ENCODE peak calls at places on chromosome 16, in four cellular contexts. W is GM12878, U is K562, M is H1. P is an unnamed sample.

GRCh38 chr16:59410451-59410850 is 676.3 kb upstream of the GOT2 start:
- DNase-seq in W (no peak), U (no peak), M (no peak), P (no peak)

GRCh38 chr16:80656731-80657150 is 115.9 kb downstream of the DYNLRB2 start:
- DNase-seq in W (peak), U (no peak), M (no peak), P (no peak)

GRCh38 chr16:4879049-4879448 is 31.8 kb downstream of the UBN1 start:
- DNase-seq in W (no peak), U (no peak), M (no peak), P (no peak)

GRCh38 chr16:49021136-49021535 is 260.5 kb downstream of the CBLN1 start:
- DNase-seq in W (no peak), U (no peak), M (no peak), P (no peak)

GRCh38 chr16:54284931-54285413 is 1.6 kb downstream of the IRX3 start:
- DNase-seq in W (no peak), U (no peak), M (no peak), P (no peak)

GRCh38 chr16:83059237-83059636 is 432.5 kb downstream of the CDH13 start:
- DNase-seq in W (no peak), U (no peak), M (no peak), P (no peak)

GRCh38 chr16:87138868-87139267 is 178.3 kb downstream of the C16orf95 start:
- DNase-seq in W (no peak), U (no peak), M (no peak), P (no peak)

GRCh38 chr16:81696136-81696958 is 82.7 kb upstream of the PLCG2 start:
- DNase-seq in W (no peak), U (no peak), M (no peak), P (no peak)

GRCh38 chr16:69131167-69131748 is 1.1 kb downstream of the CHTF8 start:
- DNase-seq in W (no peak), U (peak), M (no peak), P (no peak)

GRCh38 chr16:30567160-30567990 is 4.1 kb downstream of the ZNF688 start:
- DNase-seq in W (no peak), U (no peak), M (no peak), P (no peak)

GRCh38 chr16:75317101-75317522 is 65.7 kb upstream of the BCAR1 start:
- DNase-seq in W (no peak), U (no peak), M (no peak), P (no peak)

GRCh38 chr16:60929-61878 is 7.6 kb downstream of the SNRNP25 start:
- DNase-seq in W (no peak), U (no peak), M (no peak), P (no peak)

GRCh38 chr16:57759541-57760356 is 24.2 kb downstream of the KATNB1 start:
- DNase-seq in W (no peak), U (no peak), M (no peak), P (no peak)

GRCh38 chr16:54174201-54174600 is 112.4 kb downstream of the IRX3 start:
- DNase-seq in W (no peak), U (no peak), M (no peak), P (no peak)

GRCh38 chr16:19680972-19681371 is 37.1 kb downstream of the KNOP1 start:
- DNase-seq in W (no peak), U (no peak), M (no peak), P (no peak)

GRCh38 chr16:9801651-9802050 is 380.6 kb downstream of the GRIN2A start:
- DNase-seq in W (no peak), U (no peak), M (no peak), P (no peak)

GRCh38 chr16:21950782-21951521 is 2.2 kb upstream of the UQCRC2 start:
- DNase-seq in W (no peak), U (peak), M (no peak), P (peak)

GRCh38 chr16:53678155-53678554 is 25.5 kb downstream of the RPGRIP1L start:
- DNase-seq in W (no peak), U (no peak), M (no peak), P (no peak)

GRCh38 chr16:55047331-55047730 is 116.7 kb downstream of the IRX5 start:
- DNase-seq in W (no peak), U (no peak), M (no peak), P (no peak)

GRCh38 chr16:57585051-57585687 is 42.7 kb downstream of the ADGRG5 start:
- DNase-seq in W (no peak), U (no peak), M (no peak), P (no peak)

GRCh38 chr16:9447699-9448098 is 356.3 kb downstream of the HAPSTR1 start:
- DNase-seq in W (no peak), U (no peak), M (no peak), P (no peak)

GRCh38 chr16:67923414-67924127 is 8.1 kb downstream of the CTRL start:
- DNase-seq in W (no peak), U (no peak), M (no peak), P (no peak)

GRCh38 chr16:86934581-86935322 is 356.4 kb downstream of the FOXL1 start:
- DNase-seq in W (no peak), U (no peak), M (no peak), P (no peak)

GRCh38 chr16:26981266-26981938 is 85.3 kb upstream of the C16orf82 start:
- DNase-seq in W (no peak), U (no peak), M (no peak), P (no peak)

GRCh38 chr16:70396209-70396904 is 42.5 kb downstream of the ST3GAL2 start:
- DNase-seq in W (no peak), U (peak), M (no peak), P (no peak)

GRCh38 chr16:17327671-17328335 is 143.0 kb downstream of the XYLT1 start:
- DNase-seq in W (no peak), U (no peak), M (no peak), P (no peak)

GRCh38 chr16:13014516-13014915 is 113.1 kb downstream of the SHISA9 start:
- DNase-seq in W (no peak), U (no peak), M (peak), P (no peak)

DNA sequence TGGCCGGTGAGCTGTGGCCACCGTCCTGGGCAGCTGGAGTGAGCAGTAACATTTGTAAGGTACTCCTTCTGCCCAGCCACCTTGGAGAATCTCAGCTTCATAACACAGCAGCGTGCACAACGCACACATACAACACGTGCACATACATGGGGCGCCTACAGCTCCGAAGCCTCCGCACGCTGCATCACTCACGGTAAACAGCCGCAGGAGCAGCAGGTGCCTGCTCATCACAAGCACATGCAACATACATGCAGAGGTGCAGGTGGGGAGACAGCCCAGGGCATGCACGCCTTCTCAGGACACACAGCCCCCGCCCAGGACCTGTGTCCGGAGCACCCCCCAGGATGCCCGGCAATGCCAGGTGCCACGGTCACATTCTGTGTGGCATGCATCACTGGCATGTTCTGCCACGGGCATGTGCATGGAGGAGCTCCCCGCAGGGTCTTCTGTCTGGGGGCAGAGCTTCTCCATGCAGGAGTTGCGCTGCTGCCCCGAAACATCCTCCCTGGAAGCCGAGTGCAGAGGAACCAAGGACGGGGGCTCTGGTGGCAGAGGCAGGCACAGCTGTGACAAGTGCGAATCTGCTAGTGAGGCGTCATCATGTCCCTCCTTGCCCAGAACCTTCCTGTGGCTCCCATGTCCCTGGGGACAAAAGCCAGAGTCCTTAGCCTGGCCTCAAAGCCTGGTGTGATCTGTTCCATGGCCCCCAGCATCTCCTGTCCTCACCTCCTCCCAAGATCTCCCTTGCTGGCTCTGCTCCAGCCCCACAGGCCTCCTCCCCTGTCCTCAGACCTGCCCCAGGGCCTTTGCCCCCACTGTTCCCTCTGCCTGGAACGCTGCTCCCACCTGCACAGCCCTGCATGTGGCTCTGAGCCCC is 184.0 kb upstream of the GSE1 start:
- DNase-seq in W (no peak), U (no peak), M (no peak), P (no peak)
- TF ChIP-seq EGR1 in W (no peak), U (no peak), M (no peak), P (no peak)

DNA sequence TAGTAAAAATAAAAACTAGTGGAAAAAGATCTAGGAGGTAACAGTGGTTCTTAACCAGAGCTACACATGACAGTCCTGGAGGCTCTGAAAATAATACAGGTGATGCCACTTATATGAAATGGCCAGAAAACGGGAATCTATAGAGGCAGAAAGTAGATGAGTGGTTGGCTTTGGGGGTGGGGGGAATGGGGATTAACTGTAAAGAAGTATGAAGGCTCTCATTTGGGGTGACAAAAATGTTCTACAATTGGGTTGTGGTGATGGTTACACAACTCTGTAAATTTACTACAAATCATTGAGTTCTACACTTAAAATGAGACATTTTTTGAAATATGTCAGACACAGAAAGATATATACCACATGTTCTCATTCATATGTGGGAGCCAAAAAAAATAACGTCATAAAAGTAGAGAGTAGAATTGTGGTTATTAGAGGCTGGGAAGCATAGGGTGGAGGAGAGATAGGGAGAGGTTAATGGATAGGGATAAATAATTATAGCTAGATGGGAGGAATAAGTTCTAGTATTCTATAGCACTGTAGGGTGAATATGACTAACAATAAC is 25.7 kb downstream of the ARHGAP17 start:
- DNase-seq in W (no peak), U (no peak), M (no peak), P (no peak)
- H3K9ac ChIP-seq in W (no peak), U (no peak), M (no peak), P (no peak)

DNA sequence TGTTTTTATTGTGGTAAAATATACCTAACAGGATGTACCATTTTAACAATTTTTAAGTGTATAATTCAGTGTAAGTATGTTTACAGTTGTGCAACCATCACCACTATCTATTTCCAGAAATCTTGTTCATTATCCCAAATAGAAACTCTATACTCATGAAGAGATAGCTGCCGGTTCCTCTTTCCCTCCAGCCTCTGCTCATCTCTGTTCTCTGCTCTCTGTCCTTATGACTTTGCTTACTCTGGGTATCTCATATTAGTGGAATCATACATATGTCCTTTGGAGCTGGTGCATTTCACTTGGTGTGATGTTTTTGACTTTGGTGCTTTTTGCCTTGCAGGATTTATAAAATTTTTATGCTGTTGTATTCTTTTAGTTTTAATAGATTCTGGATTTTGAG is 19.4 kb downstream of the CYLD start:
- DNase-seq in W (no peak), U (no peak), M (no peak), P (no peak)
- H3K4me2 ChIP-seq in W (no peak), U (no peak), M (no peak), P (no peak)

DNA sequence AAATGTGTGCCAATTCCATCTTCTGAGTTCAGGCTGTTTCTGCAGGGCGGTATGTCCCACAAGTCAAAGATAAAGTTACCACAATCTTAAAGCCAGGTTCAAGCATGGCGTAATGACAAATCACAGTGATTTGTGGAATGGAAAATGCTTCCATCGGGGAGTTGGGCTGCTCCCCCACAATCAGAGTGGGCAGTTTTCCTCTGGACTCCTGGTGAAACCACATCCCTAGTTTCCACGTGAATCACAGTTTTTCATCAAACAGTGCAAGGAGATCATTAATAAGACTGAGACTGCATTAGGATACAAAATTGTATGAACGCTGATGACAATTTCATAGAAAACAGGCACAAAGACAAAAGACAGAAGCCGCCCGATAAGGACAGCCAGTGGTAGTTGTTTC is 3.5 kb downstream of the LITAF start:
- DNase-seq in W (no peak), U (no peak), M (no peak), P (no peak)
- TF ChIP-seq EGR1 in W (no peak), U (no peak), M (no peak), P (no peak)

GRCh38 chr16:1958715-1959268 is 546 bp upstream of the NDUFB10 start:
- DNase-seq in W (no peak), U (no peak), M (no peak), P (no peak)
- H3K9ac ChIP-seq in W (peak), U (peak), M (no peak), P (peak)

DNA sequence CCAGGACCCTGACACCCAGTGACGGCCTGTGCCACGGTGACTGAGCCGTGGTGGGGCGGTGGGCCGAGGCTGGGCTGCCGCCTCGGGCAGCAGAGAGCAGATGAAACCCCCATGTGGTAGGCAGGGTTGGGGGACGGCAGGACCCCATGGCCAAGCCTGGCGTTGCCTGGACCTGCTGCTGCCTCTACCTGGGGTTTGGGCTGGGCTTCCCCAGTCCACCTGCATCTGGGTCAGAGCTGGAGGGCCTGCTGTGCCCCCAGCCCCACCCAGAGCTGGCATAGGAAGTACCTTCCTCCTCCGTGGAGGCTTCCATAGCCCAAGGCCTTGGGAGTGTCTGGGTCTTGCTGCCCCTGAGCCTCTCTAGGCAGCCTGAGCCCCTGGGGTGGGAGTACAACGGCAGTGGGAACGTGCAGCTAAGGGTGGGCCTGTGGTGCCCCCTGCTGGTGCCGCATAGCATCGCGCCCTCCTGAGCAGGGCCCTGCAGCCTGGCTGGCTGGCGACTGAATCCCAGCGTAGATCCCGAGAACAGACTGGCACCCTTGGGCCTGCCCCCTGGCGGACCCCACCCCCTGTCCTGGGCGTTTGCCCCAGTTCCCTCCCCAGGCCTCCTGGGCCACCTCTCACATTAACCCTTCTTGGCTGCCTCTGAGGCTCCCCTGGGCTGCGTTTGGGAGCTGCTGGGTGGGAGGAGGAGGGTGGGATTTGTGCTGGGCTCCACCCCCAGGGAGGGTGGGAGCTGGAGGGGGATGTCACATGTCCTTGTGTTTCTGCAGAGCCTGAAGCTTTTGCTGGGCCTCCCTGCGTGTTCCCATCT is 12.6 kb upstream of the ATP6V0C start:
- DNase-seq in W (peak), U (peak), M (peak), P (no peak)
- H3K4me2 ChIP-seq in W (no peak), U (no peak), M (peak), P (peak)

DNA sequence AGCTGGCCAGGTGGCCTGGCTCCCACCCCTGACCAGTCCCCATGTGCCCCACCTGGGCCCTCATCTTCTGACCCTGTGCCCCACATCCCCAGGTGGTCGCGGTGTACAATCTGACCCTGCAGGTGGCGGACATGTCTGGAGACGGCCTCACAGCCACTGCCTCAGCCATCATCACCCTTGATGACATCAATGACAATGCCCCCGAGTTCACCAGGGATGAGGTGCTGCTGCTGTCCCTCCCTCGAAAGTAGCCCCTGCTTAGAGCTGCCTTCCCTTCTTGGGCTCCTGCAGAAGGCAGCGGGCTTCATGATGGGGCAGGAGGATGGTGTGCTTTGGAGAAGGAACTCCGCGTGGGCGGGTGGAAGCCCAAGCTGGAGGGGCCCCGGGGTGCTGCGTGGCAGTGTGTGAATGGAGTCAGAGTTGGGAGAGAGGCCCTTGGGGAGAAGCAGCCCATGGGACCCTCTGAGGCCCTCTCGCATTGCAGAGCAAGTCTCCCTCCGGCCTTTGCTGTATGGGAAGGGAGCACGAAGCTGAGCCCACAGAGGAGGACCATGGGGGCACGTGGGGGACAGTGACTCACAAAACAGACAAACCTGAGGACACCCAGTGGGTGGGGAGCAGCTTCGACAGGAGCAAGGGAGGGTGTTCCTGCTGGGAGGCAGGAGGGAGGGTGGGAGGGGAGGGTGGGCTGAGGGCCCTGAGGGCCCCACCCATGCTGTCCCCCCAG is 12.8 kb downstream of the SLC22A31 start:
- DNase-seq in W (no peak), U (peak), M (no peak), P (no peak)
- TF ChIP-seq EGR1 in W (peak), U (peak), M (no peak), P (no peak)

GRCh38 chr16:25828510-25828909 is 136.8 kb downstream of the HS3ST4 start:
- DNase-seq in W (no peak), U (no peak), M (no peak), P (no peak)

GRCh38 chr16:25823891-25824290 is 132.1 kb downstream of the HS3ST4 start:
- DNase-seq in W (no peak), U (no peak), M (no peak), P (no peak)

GRCh38 chr16:25832288-25832687 is 140.5 kb downstream of the HS3ST4 start:
- DNase-seq in W (no peak), U (no peak), M (no peak), P (no peak)

GRCh38 chr16:25827709-25828108 is 135.9 kb downstream of the HS3ST4 start:
- DNase-seq in W (no peak), U (no peak), M (no peak), P (no peak)
- H3K9ac ChIP-seq in W (no peak), U (no peak), M (no peak), P (no peak)